ENCODE peak calls at places on chromosomes 16 and 17, in four cellular contexts. R is SK-N-SH, X is GM12878, A is HepG2. V is an unnamed sample.

GRCh38 chr17:10316986-10317834 is 55.6 kb downstream of the MYH13 start:
- DNase-seq in A (peak; percentile 20), X (no peak), R (peak; percentile 54), V (peak; percentile 16)

GRCh38 chr16:30474684-30475083 is 2.1 kb downstream of the ITGAL start:
- DNase-seq in R (no peak), A (no peak), X (no peak), V (no peak)

GRCh38 chr16:66549284-66550131 is at the start of gene TK2:
- DNase-seq in R (peak; percentile 91), X (no peak), A (peak; percentile 37), V (peak; percentile 85)

GRCh38 chr17:28725166-28725659 is 820 bp downstream of the TLCD1 start:
- DNase-seq in R (no peak), X (no peak), A (peak; percentile 65), V (peak; percentile 83)

GRCh38 chr16:30004811-30005242 is 6.0 kb downstream of the DOC2A start:
- DNase-seq in R (peak; percentile 46), A (no peak), X (no peak), V (no peak)

GRCh38 chr17:1627987-1628855 is at the start of gene SLC43A2:
- DNase-seq in R (peak; percentile 97), A (peak; percentile 58), X (no peak), V (peak; percentile 87)

GRCh38 chr17:1762233-1762905 is 509 bp downstream of the SERPINF1 start:
- DNase-seq in A (peak; percentile 88), R (peak; percentile 67), X (no peak), V (peak; percentile 47)

GRCh38 chr17:39716879-39717536 is 13.3 kb downstream of the MIEN1 start:
- DNase-seq in R (no peak), A (no peak), X (no peak), V (no peak)

GRCh38 chr16:75402174-75402820 is 31.0 kb downstream of the CFDP1 start:
- DNase-seq in R (no peak), A (no peak), X (no peak), V (no peak)

GRCh38 chr16:2473425-2473926 is 1.5 kb upstream of the TBC1D24 start:
- DNase-seq in R (peak; percentile 74), A (no peak), X (no peak), V (peak; percentile 81)

GRCh38 chr17:7927596-7927995 is 2.1 kb downstream of the KCNAB3 start:
- DNase-seq in R (no peak), X (no peak), A (no peak), V (no peak)

GRCh38 chr17:7922499-7923289 is 6.6 kb upstream of the RNF227 start:
- DNase-seq in R (no peak), X (no peak), A (no peak), V (no peak)

GRCh38 chr17:7923290-7923628 is 6.4 kb downstream of the KCNAB3 start:
- DNase-seq in X (no peak), R (no peak), A (no peak), V (no peak)
- H3K4me2 ChIP-seq in X (peak overlapping the region; percentile 87), R (no peak overlapping the region), A (no peak overlapping the region), V (no peak overlapping the region)

GRCh38 chr16:86566601-86566965 is at the start of gene FOXC2:
- DNase-seq in R (peak; percentile 75), A (no peak), X (no peak), V (peak; percentile 60)
- TF ChIP-seq FOXM1 in R (no peak), A (no peak), X (no peak), V (no peak)

GRCh38 chr16:70756071-70756470 is 44.9 kb downstream of the VAC14 start:
- DNase-seq in X (no peak), A (no peak), R (no peak), V (no peak)
- H3K4me2 ChIP-seq in X (no peak overlapping the region), A (no peak overlapping the region), R (no peak overlapping the region), V (no peak overlapping the region)

GRCh38 chr17:7014995-7015586 is 2.7 kb downstream of the RNASEK start:
- DNase-seq in R (no peak), A (no peak), X (peak; percentile 54), V (no peak)
- TF ChIP-seq FOXM1 in R (no peak), A (no peak), X (no peak), V (no peak)

GRCh38 chr16:84933774-84934571 is 77.4 kb downstream of the ZDHHC7 start:
- DNase-seq in A (peak; percentile 55), X (no peak), R (peak; percentile 48), V (no peak)
- H3K4me2 ChIP-seq in A (peak overlapping the region; percentile 85), X (no peak overlapping the region), R (no peak overlapping the region), V (no peak overlapping the region)

GRCh38 chr17:15744885-15745284 is 12.8 kb downstream of the TBC1D26 start:
- DNase-seq in R (peak; percentile 51), X (no peak), A (no peak), V (no peak)
- TF ChIP-seq FOXM1 in R (no peak), X (no peak), A (no peak), V (no peak)

DNA sequence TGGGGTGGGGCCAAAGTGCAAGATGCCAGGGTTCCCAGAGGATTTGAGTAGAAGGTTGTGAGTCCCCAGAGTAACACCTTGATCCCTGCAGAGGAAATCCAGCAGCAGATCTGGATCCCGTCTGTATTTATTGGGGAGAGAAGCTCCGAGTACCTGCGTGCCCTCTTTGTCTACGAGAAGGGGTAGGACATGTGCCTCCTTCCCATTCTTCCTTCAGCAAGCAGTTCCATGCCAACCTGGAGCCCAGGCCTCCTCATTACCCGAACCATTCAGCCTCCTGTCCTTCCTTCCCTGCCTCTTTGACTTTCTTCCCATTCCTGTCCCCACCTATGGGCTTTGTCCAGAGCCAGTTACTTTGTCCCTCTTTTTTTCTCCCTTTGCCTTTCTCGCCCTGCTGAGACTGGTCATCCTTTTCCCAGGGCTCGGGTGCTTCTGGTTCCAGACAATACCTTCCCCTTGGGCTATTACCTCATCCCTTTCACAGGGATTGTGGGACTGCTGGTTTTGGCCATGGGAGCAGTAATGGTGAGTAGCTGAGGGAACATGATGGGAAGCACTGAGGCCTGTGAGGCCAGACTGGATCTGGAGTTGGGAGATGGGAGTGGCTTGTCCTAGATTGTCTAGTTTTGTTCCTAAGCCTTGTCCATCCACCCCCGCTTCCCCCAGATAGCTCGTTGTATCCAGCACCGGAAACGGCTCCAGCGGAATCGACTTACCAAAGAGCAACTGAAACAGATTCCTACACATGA is 2.9 kb downstream of the RNF167 start:
- DNase-seq in A (no peak), X (no peak), R (no peak), V (no peak)
- H3K4me2 ChIP-seq in A (no peak overlapping the region), X (peak overlapping the region; percentile 55), R (no peak overlapping the region), V (no peak overlapping the region)

DNA sequence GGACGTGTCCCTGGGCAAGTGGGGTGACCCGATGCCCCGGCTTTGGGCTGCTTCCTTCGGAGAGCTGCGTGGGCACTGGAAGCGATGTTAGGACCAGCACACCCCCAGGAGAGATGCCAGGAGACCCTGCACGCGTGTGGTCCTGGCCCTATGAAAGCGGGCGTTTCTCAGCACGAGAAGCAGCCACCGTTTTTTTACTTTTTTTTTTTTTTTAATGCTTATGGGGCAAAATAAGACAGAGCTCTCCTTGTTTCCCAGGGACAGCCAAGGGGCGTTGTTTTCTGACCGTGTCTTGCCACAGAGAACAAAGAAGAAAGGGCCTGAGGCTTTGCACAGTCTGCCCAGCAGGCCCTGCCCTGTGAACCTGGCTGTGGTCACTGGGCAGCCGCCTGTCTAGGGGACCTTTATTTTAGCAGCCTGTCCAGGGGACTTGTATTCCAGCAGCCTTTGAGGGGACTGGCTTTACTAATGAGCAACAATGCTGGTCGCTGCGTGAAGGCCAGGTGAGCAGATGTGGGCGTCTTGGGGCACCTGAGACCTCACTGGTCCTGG is 996 bp downstream of the SLC25A10 start:
- DNase-seq in R (peak; percentile 69), X (no peak), A (peak; percentile 68), V (no peak)
- TF ChIP-seq FOXM1 in R (no peak), X (no peak), A (no peak), V (no peak)